ENCODE peak calls at places on chromosomes 6 and 20, in ten cellular contexts. U is activated B cell treated with CpG ODN at 0.5 μM for 24 hours, S is epithelial cell of esophagus, G is endothelial cell, B is tibial nerve, Y is progenitor cell of endocrine pancreas, K is fibroblast of lung, D is dorsolateral prefrontal cortex, R is GM23338, V is HCT116. W is an unnamed sample.

GRCh38 chr6:5493806-5494205 is 232.5 kb downstream of the FARS2 start:
- DNase-seq in G (no peak), D (no peak), U (no peak), B (no peak), V (no peak), R (no peak), Y (no peak), K (no peak), S (no peak), W (no peak)

GRCh38 chr6:115832186-115832585 is 228.5 kb downstream of the FRK start:
- DNase-seq in G (no peak), K (no peak), B (no peak), D (no peak), Y (no peak), S (no peak), R (no peak), U (no peak), V (no peak), W (no peak)

GRCh38 chr6:31585531-31585930 is 546 bp upstream of the LST1 start:
- DNase-seq in K (no peak), V (peak; percentile 26), S (no peak), R (peak; percentile 81), G (no peak), D (no peak), B (no peak), Y (no peak), U (no peak), W (no peak)

GRCh38 chr20:34732523-34732922 is 28.4 kb downstream of the TP53INP2 start:
- DNase-seq in G (no peak), R (no peak), B (no peak), V (no peak), Y (no peak), D (no peak), S (no peak), K (no peak), U (no peak), W (no peak)

GRCh38 chr6:113672691-113673149 is 184.4 kb upstream of the MARCKS start:
- DNase-seq in G (no peak), V (no peak), B (peak; percentile 49), K (peak; percentile 77), R (no peak), S (no peak), Y (no peak), U (no peak), D (no peak), W (no peak)

GRCh38 chr6:116685437-116685993 is 4.5 kb downstream of the KPNA5 start:
- DNase-seq in U (no peak), R (no peak), Y (no peak), V (no peak), S (no peak), B (no peak), G (no peak), D (no peak), K (no peak), W (no peak)

GRCh38 chr20:62685781-62686555 is 22.7 kb upstream of the NTSR1 start:
- DNase-seq in S (no peak), G (no peak), Y (no peak), D (no peak), K (no peak), U (no peak), B (peak; percentile 22), V (no peak), R (no peak), W (no peak)

GRCh38 chr6:36750090-36750489 is 52.5 kb downstream of the RAB44 start:
- DNase-seq in B (no peak), K (no peak), D (no peak), G (no peak), Y (no peak), R (no peak), U (no peak), S (no peak), V (no peak), W (no peak)

GRCh38 chr20:57291003-57291402 is 24.6 kb upstream of the BMP7 start:
- DNase-seq in D (no peak), K (no peak), B (no peak), U (no peak), V (no peak), Y (no peak), S (no peak), G (no peak), R (peak; percentile 75), W (no peak)
- TF ChIP-seq CTCF in D (no peak), K (no peak), B (no peak), U (no peak), V (peak; percentile 66), Y (peak; percentile 51), S (no peak), G (no peak), R (peak; percentile 70), W (no peak)

GRCh38 chr6:73796881-73797280 is 100.9 kb downstream of the CD109 start:
- DNase-seq in R (no peak), B (no peak), V (no peak), D (no peak), S (no peak), G (no peak), Y (no peak), K (no peak), U (no peak), W (no peak)

GRCh38 chr6:73800997-73801396 is 105.0 kb downstream of the CD109 start:
- DNase-seq in G (no peak), S (no peak), U (no peak), R (no peak), V (no peak), B (no peak), K (no peak), D (no peak), Y (no peak), W (no peak)

GRCh38 chr6:73801652-73802268 is 105.8 kb downstream of the CD109 start:
- DNase-seq in G (no peak), S (no peak), U (no peak), V (no peak), R (no peak), B (no peak), K (no peak), Y (no peak), D (no peak), W (no peak)

GRCh38 chr6:73797861-73798260 is 101.9 kb downstream of the CD109 start:
- DNase-seq in Y (no peak), D (no peak), U (no peak), G (no peak), V (no peak), R (no peak), B (no peak), S (peak; percentile 11), K (no peak), W (no peak)

DNA sequence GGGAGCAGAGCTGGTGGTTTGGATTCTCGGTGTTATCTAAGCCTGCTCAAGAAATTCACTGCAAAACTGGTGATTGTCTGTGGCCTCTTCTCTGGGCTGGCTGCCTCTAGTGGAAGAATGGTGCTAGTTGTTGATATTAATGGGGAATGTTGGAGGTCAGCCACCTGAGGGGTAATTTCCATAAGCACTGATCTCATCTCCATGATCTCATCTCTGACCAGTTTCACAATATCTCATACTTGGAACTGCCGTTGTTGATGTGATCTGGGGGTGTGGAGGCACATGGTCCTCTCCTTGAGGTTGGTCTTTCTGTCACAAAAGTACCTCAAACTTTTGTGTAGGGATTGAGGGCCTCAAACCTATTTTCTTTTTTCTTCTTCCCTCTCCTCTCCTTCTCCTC is 102.6 kb downstream of the CD109 start:
- DNase-seq in G (no peak), D (no peak), U (no peak), V (peak; percentile 6), S (peak; percentile 92), Y (no peak), R (peak; percentile 60), K (peak; percentile 95), B (peak; percentile 75), W (no peak)
- TF ChIP-seq CTCF in G (no peak), D (no peak), U (no peak), V (peak; percentile 20), S (peak; percentile 44), Y (no peak), R (peak; percentile 41), K (peak; percentile 62), B (peak; percentile 18), W (no peak)

GRCh38 chr6:158110986-158111385 is 57.1 kb downstream of the SERAC1 start:
- DNase-seq in Y (no peak), U (no peak), K (no peak), V (no peak), B (no peak), R (no peak), D (no peak), G (no peak), S (no peak), W (no peak)

GRCh38 chr6:158115102-158115501 is 53.0 kb downstream of the SERAC1 start:
- DNase-seq in G (no peak), R (no peak), Y (no peak), B (no peak), V (no peak), K (no peak), S (no peak), D (no peak), U (no peak), W (no peak)

GRCh38 chr6:158109744-158110143 is 58.3 kb downstream of the SERAC1 start:
- DNase-seq in S (no peak), B (no peak), U (no peak), R (no peak), V (no peak), Y (no peak), K (no peak), G (no peak), D (no peak), W (no peak)

GRCh38 chr6:158111987-158112386 is 56.1 kb downstream of the SERAC1 start:
- DNase-seq in B (no peak), S (no peak), V (no peak), U (no peak), R (no peak), K (no peak), D (no peak), G (no peak), Y (no peak), W (no peak)

DNA sequence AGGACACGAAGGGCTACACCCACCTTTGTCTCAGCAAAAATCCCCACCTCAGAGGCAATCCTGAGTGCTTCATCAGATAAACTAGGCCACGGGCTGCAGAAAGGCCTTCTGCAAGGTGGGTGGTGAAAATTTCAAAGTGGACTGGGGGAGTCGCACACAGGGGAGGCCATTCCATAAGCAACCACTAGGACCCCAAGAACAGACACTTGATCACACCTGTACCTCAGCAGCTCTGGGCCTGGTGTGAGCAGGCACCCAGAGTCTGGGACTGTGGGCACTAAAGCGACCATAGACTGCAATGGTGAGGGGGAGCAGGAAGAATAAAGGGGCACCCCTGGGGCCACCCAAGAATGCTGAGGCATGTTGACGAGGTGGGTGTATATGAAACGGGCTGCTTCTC is 52.6 kb downstream of the SERAC1 start:
- DNase-seq in B (no peak), G (no peak), K (no peak), D (no peak), Y (no peak), S (no peak), U (no peak), R (peak; percentile 26), V (no peak), W (no peak)
- TF ChIP-seq CTCF in B (no peak), G (no peak), K (no peak), D (no peak), Y (no peak), S (no peak), U (no peak), R (no peak), V (peak; percentile 6), W (no peak)

GRCh38 chr6:126550323-126550722 is 210.4 kb downstream of the CENPW start:
- DNase-seq in R (peak; percentile 41), S (no peak), V (no peak), K (no peak), G (no peak), B (no peak), U (no peak), Y (no peak), D (no peak), W (no peak)
- TF ChIP-seq CTCF in R (peak; percentile 71), S (no peak), V (peak; percentile 68), K (no peak), G (no peak), B (no peak), U (no peak), Y (peak; percentile 23), D (no peak), W (no peak)